ENCODE peak calls at places on chromosomes 11 and 22, in nine cellular contexts. E, W, N, R, B, F, Q, P and G are unnamed samples.
A peak's percentile ranks its signal among the peaks of the same experiment; 100 is the strongest.

GRCh38 chr11:46521947-46522681 is 71.7 kb downstream of the AMBRA1 start:
- DNase-seq in E (no peak), W (no peak), N (no peak), R (peak; percentile 5), B (peak; percentile 33), F (peak; percentile 75), Q (no peak), P (no peak), G (no peak)

GRCh38 chr22:25113316-25113721 is 86.3 kb upstream of the CRYBB3 start:
- DNase-seq in E (no peak), W (no peak), N (no peak), R (no peak), B (no peak), F (no peak), Q (no peak), P (peak; percentile 91), G (no peak)

GRCh38 chr22:46057762-46058420 is 80.9 kb upstream of the WNT7B start:
- DNase-seq in E (no peak), W (no peak), N (peak; percentile 36), R (peak; percentile 84), B (no peak), F (peak; percentile 65), Q (peak; percentile 82), P (peak; percentile 50), G (no peak)

GRCh38 chr11:61890536-61891330 is 612 bp downstream of the FADS3 start:
- DNase-seq in E (no peak), W (peak; percentile 36), N (peak; percentile 55), R (peak; percentile 76), B (no peak), F (peak; percentile 68), Q (peak; percentile 31), P (peak; percentile 94), G (no peak)

GRCh38 chr22:38981005-38981658 is 1.0 kb upstream of the APOBEC3B start:
- DNase-seq in E (peak; percentile 26), W (no peak), N (no peak), R (peak; percentile 45), B (peak; percentile 76), F (no peak), Q (peak; percentile 28), P (no peak), G (no peak)

GRCh38 chr11:120441592-120441991 is 70.0 kb upstream of the GRIK4 start:
- DNase-seq in E (no peak), W (no peak), N (no peak), R (no peak), B (no peak), F (no peak), Q (no peak), P (no peak), G (no peak)

GRCh38 chr11:116109228-116109627 is 605.0 kb upstream of the CADM1 start:
- DNase-seq in E (no peak), W (no peak), N (no peak), R (peak; percentile 50), B (no peak), F (peak; percentile 40), Q (no peak), P (peak; percentile 39), G (no peak)

GRCh38 chr22:43811777-43812148 is 342 bp downstream of the EFCAB6 start:
- DNase-seq in E (no peak), W (no peak), N (no peak), R (peak; percentile 8), B (peak; percentile 30), F (no peak), Q (no peak), P (peak; percentile 37), G (no peak)

GRCh38 chr11:64100782-64101358 is 65.0 kb downstream of the MACROD1 start:
- DNase-seq in E (no peak), W (no peak), N (no peak), R (no peak), B (no peak), F (no peak), Q (no peak), P (no peak), G (no peak)

GRCh38 chr11:1936781-1937615 is 10.1 kb upstream of the MRPL23 start:
- DNase-seq in E (no peak), W (no peak), N (peak; percentile 11), R (no peak), B (no peak), F (no peak), Q (no peak), P (no peak), G (no peak)

GRCh38 chr11:30326114-30326783 is 3.3 kb downstream of the ARL14EP start:
- DNase-seq in E (no peak), W (no peak), N (no peak), R (peak; percentile 9), B (no peak), F (peak; percentile 33), Q (no peak), P (no peak), G (no peak)

GRCh38 chr22:25567305-25567704 is 2.8 kb downstream of the GRK3 start:
- DNase-seq in E (no peak), W (no peak), N (no peak), R (no peak), B (no peak), F (no peak), Q (peak; percentile 30), P (no peak), G (no peak)

DNA sequence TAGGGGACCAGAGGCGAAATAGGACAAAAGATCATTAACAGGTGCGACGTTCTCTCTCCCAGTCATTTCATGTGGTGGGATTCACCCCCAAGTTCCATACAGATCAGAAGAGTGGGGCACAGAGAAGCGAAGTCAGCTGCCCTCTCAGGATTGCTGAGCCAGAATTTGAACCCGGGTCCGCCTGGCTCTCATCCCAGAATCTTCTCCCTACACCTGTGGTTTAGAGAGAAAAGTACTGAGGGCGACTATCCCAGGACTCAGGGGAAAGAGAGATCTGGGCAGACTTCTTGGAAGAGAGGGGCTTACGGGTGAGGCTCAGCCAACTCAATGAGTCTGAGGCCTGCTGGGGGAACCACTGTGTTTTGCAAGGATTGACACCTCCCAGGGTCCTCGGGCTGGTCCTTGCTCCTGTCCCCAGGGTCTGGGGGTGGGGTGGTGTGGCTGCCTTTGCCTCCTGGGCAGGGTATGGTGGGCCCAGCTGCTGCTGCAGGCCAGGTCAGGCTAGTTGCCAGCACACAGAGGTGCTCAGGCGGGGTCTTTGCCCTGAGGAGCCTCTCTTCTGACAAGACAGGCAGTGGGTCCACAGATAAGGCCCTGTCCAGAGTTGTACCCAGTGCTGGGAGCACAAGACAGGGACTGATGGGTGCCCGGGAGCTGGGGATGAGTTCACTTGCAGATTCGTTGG is 1.1 kb downstream of the CAPN5 start:
- DNase-seq in E (no peak), W (no peak), N (no peak), R (no peak), B (no peak), F (no peak), Q (no peak), P (peak; percentile 9), G (no peak)
- H3K4me3 ChIP-seq in E (peak overlapping the region; percentile 83), W (peak overlapping the region; percentile 87), N (peak overlapping the region; percentile 68), R (peak overlapping the region; percentile 77), B (peak overlapping the region; percentile 84), F (peak overlapping the region; percentile 64), Q (no peak overlapping the region), P (no peak overlapping the region), G (peak overlapping the region; percentile 84)

GRCh38 chr11:124625504-124626168 is 3.0 kb downstream of the TBRG1 start:
- DNase-seq in E (no peak), W (no peak), N (no peak), R (no peak), B (no peak), F (no peak), Q (no peak), P (no peak), G (no peak)
- H3K4me3 ChIP-seq in E (no peak overlapping the region), W (no peak overlapping the region), N (no peak overlapping the region), R (no peak overlapping the region), B (no peak overlapping the region), F (no peak overlapping the region), Q (no peak overlapping the region), P (no peak overlapping the region), G (no peak overlapping the region)

GRCh38 chr22:31038686-31039085 is 42.4 kb upstream of the SMTN start:
- DNase-seq in E (no peak), W (no peak), N (no peak), R (no peak), B (no peak), F (no peak), Q (no peak), P (no peak), G (no peak)

GRCh38 chr22:31040542-31041398 is 40.3 kb upstream of the SMTN start:
- DNase-seq in E (no peak), W (no peak), N (no peak), R (no peak), B (no peak), F (no peak), Q (no peak), P (no peak), G (no peak)

GRCh38 chr22:31039393-31039792 is 41.7 kb upstream of the SMTN start:
- DNase-seq in E (no peak), W (no peak), N (peak; percentile 22), R (no peak), B (no peak), F (no peak), Q (no peak), P (peak; percentile 43), G (no peak)

DNA sequence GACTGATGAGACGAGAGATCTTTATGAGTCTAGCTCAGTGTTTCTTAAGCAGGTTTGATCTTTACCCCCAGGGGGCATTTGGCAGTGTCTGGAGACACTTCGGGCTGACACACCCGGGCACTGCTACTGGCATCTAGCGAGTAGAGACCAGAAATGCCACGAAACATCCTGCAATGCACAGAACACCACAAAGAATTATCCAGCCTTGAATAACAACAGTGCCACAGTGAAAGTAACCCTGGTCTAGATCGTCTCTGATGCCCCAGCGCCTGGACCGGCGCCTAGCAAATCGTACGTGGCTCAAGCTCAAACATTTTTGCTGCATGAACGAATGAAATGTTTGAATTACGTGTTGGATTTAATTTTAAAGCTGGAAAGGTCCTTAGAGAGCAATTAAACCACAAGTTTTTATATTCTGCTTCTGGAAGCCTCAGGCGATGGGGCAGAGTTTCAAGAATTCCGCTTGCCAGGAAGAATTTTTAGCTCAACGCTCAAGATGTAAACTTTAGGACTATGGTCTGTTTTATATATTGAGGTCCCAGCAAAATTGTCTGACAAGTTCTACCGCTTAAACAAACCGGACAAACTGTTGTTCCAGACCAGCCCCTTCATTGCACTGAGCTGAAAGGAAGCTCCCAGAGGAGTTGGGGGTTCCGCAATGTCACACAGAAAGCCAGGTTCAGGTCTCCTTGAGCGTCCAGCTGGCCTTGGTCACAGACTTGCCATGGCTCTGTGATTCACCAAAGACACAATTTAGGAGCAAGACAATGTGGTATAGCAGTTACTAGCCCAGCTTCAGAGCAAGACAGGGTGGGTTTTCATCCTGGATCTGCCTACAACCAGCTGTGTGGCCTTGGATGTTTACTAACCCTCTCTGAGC is 44.2 kb upstream of the SMTN start:
- DNase-seq in E (no peak), W (peak; percentile 23), N (no peak), R (peak; percentile 64), B (no peak), F (no peak), Q (peak; percentile 15), P (no peak), G (no peak)
- H3K4me3 ChIP-seq in E (no peak overlapping the region), W (no peak overlapping the region), N (peak overlapping the region; percentile 9), R (peak overlapping the region; percentile 62), B (no peak overlapping the region), F (no peak overlapping the region), Q (no peak overlapping the region), P (no peak overlapping the region), G (no peak overlapping the region)

DNA sequence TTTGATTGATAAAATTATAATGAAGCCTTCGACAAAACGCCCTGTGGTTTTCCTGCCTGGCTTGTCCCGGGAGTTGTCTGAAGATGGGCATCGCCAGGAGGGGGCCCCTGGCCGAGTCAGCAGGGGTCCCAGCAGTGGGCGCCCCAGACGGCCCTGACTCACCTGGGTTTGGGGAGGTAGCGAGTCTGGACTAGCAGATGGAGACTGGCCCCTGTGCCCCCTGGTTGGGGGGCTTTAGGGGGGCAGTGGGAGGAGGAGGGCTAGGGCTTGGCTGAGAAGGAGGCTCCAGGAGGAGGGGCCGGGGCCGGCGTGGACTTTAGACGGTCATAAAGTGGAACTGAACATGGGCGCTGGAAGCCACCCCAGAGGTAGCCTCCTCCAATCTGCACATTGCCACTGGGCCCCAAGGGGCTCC is 410 bp upstream of the LIF start:
- DNase-seq in E (no peak), W (no peak), N (no peak), R (no peak), B (no peak), F (no peak), Q (no peak), P (no peak), G (no peak)
- H3K4me3 ChIP-seq in E (peak overlapping the region; percentile 62), W (peak overlapping the region; percentile 59), N (no peak overlapping the region), R (no peak overlapping the region), B (peak overlapping the region; percentile 93), F (peak overlapping the region; percentile 74), Q (no peak overlapping the region), P (no peak overlapping the region), G (peak overlapping the region; percentile 55)